ENCODE peak calls at places on chromosomes 2 and 18, in ten cellular contexts. J is mammary epithelial cell, V is GM23338, M is GM12878, C is neural progenitor cell, R is DND-41, F is astrocyte, Q is K562, P is HCT116, S is fibroblast of lung. K is an unnamed sample.
A peak's percentile ranks its signal among the peaks of the same experiment; 100 is the strongest.

GRCh38 chr2:219128401-219128800 is 32.2 kb downstream of the NHEJ1 start:
- DNase-seq in J (no peak), V (no peak), M (no peak), C (no peak), R (no peak), F (no peak), Q (peak; percentile 16), P (no peak), S (no peak), K (no peak)

GRCh38 chr2:37148325-37148724 is 8.5 kb downstream of the EIF2AK2 start:
- DNase-seq in J (no peak), V (no peak), M (no peak), C (no peak), R (no peak), F (no peak), Q (no peak), P (no peak), S (no peak), K (no peak)

GRCh38 chr2:65064728-65065552 is 8.7 kb downstream of the CEP68 start:
- DNase-seq in J (peak; percentile 77), V (peak; percentile 79), M (peak; percentile 86), C (peak; percentile 55), R (peak; percentile 55), F (peak; percentile 90), Q (peak; percentile 51), P (no peak), S (peak; percentile 92), K (peak; percentile 64)

GRCh38 chr18:75124551-75124950 is 84.4 kb downstream of the PTGR3 start:
- DNase-seq in J (no peak), V (no peak), M (no peak), C (no peak), R (no peak), F (no peak), Q (no peak), P (no peak), S (no peak), K (no peak)

GRCh38 chr2:33380001-33380609 is 96.3 kb upstream of the RASGRP3 start:
- DNase-seq in J (no peak), V (peak; percentile 73), M (no peak), C (peak; percentile 10), R (no peak), F (no peak), Q (peak; percentile 41), P (peak; percentile 18), S (no peak), K (no peak)

GRCh38 chr2:143710879-143711278 is 581.7 kb downstream of the ARHGAP15 start:
- DNase-seq in J (no peak), V (no peak), M (no peak), C (no peak), R (no peak), F (no peak), Q (no peak), P (no peak), S (no peak), K (no peak)

GRCh38 chr2:231627384-231628156 is 34.9 kb downstream of the TEX44 start:
- DNase-seq in J (no peak), V (peak; percentile 15), M (no peak), C (no peak), R (no peak), F (peak; percentile 32), Q (no peak), P (no peak), S (peak; percentile 47), K (no peak)

GRCh38 chr18:44781890-44782289 is 101.2 kb downstream of the SETBP1 start:
- DNase-seq in J (peak; percentile 21), V (no peak), M (no peak), C (peak; percentile 28), R (no peak), F (peak; percentile 83), Q (no peak), P (no peak), S (peak; percentile 86), K (peak; percentile 28)

GRCh38 chr2:86750240-86750839 is 30.2 kb downstream of the RMND5A start:
- DNase-seq in J (no peak), V (no peak), M (no peak), C (no peak), R (no peak), F (no peak), Q (no peak), P (no peak), S (peak; percentile 11), K (no peak)

GRCh38 chr2:38722271-38723115 is 28.7 kb downstream of the SRSF7 start:
- DNase-seq in J (no peak), V (no peak), M (no peak), C (no peak), R (no peak), F (no peak), Q (no peak), P (no peak), S (no peak), K (no peak)

GRCh38 chr2:237488901-237489860 is 2.1 kb downstream of the MLPH start:
- DNase-seq in J (peak; percentile 84), V (no peak), M (no peak), C (no peak), R (no peak), F (peak; percentile 61), Q (no peak), P (no peak), S (peak; percentile 72), K (peak; percentile 53)

GRCh38 chr18:57555134-57555533 is 31.4 kb downstream of the FECH start:
- DNase-seq in J (no peak), V (no peak), M (no peak), C (no peak), R (no peak), F (no peak), Q (no peak), P (no peak), S (no peak), K (no peak)

GRCh38 chr2:40043191-40043590 is 264.1 kb upstream of the THUMPD2 start:
- DNase-seq in J (no peak), V (no peak), M (no peak), C (no peak), R (no peak), F (peak; percentile 74), Q (no peak), P (no peak), S (peak; percentile 81), K (no peak)
- H2AFZ ChIP-seq in J (no peak overlapping the region), V (peak overlapping the region; percentile 23), M (no peak overlapping the region), C (no peak overlapping the region), R (no peak overlapping the region), F (no peak overlapping the region), Q (no peak overlapping the region), P (no peak overlapping the region), S (no peak overlapping the region), K (no peak overlapping the region)

DNA sequence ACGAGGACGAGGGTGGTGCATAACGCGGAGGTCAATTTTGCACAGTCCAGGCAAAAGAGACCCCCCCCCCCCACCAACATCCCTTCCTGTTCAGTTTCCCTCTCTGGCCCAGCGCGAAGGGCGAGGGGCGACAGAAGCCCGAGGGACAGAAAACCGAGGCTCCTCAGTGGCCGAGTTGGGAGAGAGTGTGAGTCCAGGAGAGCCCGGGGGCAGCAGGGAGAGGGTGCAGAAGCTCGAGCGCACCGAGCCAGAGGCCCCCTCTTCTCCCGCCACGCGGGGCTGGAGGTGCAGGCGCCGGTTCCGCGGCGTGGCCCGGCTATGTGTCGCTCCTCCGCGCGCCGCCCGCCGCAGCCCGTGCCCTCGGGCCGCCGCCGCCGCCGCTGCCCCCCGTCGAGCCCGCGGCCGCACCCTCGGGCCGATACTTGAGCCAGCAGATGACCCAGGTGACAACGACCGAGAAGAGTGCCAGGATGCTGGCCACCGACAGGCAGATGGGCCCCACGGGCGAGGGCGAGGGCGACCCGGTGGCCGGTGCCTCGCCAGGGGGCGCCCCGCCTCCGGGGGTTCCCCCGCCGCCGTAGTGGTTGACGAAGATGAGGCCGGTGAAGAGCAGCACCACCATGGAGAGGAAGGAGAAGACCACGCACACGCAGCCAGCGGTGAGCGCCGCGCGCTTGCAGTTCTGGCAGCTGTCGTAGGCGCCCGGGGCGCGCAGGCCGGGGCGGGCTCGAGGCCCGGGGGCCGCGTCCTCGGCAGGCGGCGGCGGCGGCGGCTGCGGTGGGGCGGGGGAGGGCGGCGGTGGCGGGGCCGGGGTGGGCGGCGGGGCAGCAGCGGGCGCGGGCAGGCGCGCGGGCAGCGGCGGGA is 20.1 kb upstream of the PAX3 start:
- DNase-seq in J (no peak), V (peak; percentile 54), M (no peak), C (peak; percentile 82), R (no peak), F (no peak), Q (no peak), P (no peak), S (peak; percentile 34), K (peak; percentile 51)
- TF ChIP-seq EZH2 in J (no peak), V (peak; percentile 52), M (no peak), C (peak; percentile 65), R (no peak), F (peak; percentile 79), Q (no peak), P (no peak), S (peak; percentile 63), K (no peak)

DNA sequence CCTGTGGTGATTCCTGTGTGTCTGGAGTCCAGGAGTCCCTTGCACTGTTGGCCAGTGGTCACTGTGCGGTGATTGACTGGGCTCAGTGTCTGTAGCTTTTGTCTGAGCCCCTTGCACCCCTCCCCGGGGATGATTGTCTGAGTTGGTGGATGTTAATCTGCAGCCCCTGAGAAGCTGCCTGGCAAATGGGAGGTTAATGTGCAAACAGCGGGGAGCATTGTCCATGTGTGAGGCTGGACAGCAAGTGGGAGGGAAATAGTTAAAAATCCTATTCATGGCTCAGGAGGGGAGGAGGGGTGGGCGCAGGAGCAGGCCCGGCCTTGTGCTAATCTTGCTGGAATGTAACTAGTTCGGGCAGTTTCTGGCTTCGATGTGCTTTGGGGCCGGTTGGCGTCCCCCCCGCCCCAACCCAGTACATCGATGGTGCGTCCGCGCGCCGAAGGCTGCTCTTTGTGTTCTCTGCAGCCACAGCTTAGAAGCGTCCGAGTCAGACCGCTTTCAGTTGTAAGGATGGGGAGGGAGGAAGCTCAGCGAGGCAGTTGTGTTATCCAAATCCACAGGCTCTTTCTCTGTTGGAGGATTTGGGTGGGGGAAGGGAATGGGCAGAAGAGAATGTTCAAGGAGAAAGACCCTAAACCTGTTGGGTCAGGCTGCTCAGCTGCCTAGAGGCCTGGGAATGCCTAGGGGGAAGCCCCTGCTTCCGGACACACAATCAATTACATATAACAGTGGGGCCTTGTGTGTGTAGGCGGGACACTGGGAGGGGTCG is 71.8 kb downstream of the TGOLN2 start:
- DNase-seq in J (peak; percentile 77), V (peak; percentile 93), M (no peak), C (peak; percentile 98), R (no peak), F (peak; percentile 77), Q (no peak), P (no peak), S (peak; percentile 86), K (peak; percentile 80)
- H2AFZ ChIP-seq in J (peak overlapping the region; percentile 77), V (no peak overlapping the region), M (no peak overlapping the region), C (no peak overlapping the region), R (no peak overlapping the region), F (peak overlapping the region; percentile 59), Q (no peak overlapping the region), P (no peak overlapping the region), S (no peak overlapping the region), K (no peak overlapping the region)

DNA sequence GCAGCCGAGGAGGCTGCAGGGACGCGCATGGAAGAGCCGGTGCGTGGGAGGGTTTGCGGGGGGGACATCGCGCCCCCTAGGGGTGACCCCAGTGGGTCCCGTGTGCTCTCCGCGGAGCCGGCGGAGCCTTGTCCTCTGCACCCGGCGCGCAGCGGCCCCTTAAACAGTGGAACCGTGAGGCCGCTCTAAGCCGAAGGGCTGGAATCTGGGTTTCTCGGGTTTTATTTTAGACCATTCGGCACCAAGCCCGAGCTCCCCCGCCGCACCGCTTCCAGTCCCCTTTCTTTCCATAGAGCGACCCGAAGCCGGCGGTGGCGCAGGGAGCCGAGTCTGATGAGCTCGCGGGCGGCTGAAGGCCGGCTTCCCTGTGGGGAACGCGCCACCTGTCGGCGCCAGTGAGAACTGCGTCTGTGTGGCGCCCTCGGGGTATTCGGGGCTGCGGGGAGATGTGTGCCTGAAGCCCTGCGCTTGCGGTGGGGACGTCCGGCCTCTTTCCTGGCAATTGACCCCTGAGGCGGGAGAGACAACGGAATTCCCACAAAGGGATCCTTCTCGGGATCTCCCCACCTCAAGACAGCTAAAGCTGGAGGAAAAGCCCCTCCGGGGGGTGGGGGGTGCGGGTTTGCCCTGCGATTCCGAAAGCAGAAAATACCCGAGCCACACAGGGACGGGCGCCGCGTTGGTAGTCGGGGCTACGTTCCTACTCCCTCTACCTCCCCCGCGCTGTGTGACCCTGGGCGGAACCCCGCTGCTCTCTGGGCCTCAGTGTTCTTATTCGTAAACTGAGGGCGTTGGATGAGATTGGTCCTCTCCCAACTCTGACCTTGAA is 8.2 kb upstream of the EN1 start:
- DNase-seq in J (peak; percentile 59), V (peak; percentile 94), M (no peak), C (peak; percentile 94), R (no peak), F (no peak), Q (peak; percentile 82), P (peak; percentile 53), S (peak; percentile 69), K (peak; percentile 90)
- TF ChIP-seq EZH2 in J (no peak), V (peak; percentile 78), M (no peak), C (no peak), R (no peak), F (peak; percentile 7), Q (no peak), P (no peak), S (no peak), K (peak; percentile 41)

K was measured in hepatocyte.